ENCODE peak calls at places on chromosomes 6 and 20, in seven cellular contexts. Z, R, A, J, E, B and M are unnamed samples.
A peak's percentile ranks its signal among the peaks of the same experiment; 100 is the strongest.

GRCh38 chr6:158475344-158476302 is 84.3 kb upstream of the TMEM181 start:
- DNase-seq in Z (peak; percentile 55), R (no peak), A (peak; percentile 87), J (no peak), E (no peak), B (peak; percentile 42), M (peak; percentile 48)

GRCh38 chr6:54515013-54515412 is 206.8 kb downstream of the TINAG start:
- DNase-seq in Z (no peak), R (no peak), A (no peak), J (no peak), E (no peak), B (no peak), M (peak; percentile 68)

GRCh38 chr6:36754582-36755434 is 57.2 kb downstream of the RAB44 start:
- DNase-seq in Z (no peak), R (no peak), A (no peak), J (no peak), E (no peak), B (no peak), M (no peak)

GRCh38 chr6:10725716-10726115 is 2.8 kb downstream of the TMEM14C start:
- DNase-seq in Z (no peak), R (no peak), A (no peak), J (no peak), E (no peak), B (no peak), M (no peak)

GRCh38 chr6:136549359-136550044 is 720 bp downstream of the MAP7 start:
- DNase-seq in Z (peak; percentile 28), R (no peak), A (no peak), J (peak; percentile 87), E (no peak), B (no peak), M (peak; percentile 46)

GRCh38 chr6:133983099-133983939 is 30.3 kb downstream of the TBPL1 start:
- DNase-seq in Z (peak; percentile 80), R (no peak), A (peak; percentile 86), J (no peak), E (no peak), B (no peak), M (peak; percentile 22)

GRCh38 chr6:11277275-11278206 is 45.1 kb upstream of the NEDD9 start:
- DNase-seq in Z (peak; percentile 64), R (peak; percentile 68), A (peak; percentile 92), J (no peak), E (no peak), B (no peak), M (peak; percentile 76)

GRCh38 chr20:2984956-2985661 is 58.3 kb upstream of the GNRH2 start:
- DNase-seq in Z (peak; percentile 57), R (peak; percentile 58), A (peak; percentile 76), J (no peak), E (no peak), B (no peak), M (peak; percentile 82)

GRCh38 chr20:37687478-37687805 is 6.4 kb upstream of the CTNNBL1 start:
- DNase-seq in Z (no peak), R (no peak), A (no peak), J (no peak), E (no peak), B (no peak), M (no peak)

GRCh38 chr20:14845199-14846160 is 508.1 kb upstream of the FLRT3 start:
- DNase-seq in Z (no peak), R (no peak), A (no peak), J (no peak), E (no peak), B (no peak), M (peak; percentile 95)

GRCh38 chr6:137975058-137975940 is 108.2 kb downstream of the TNFAIP3 start:
- DNase-seq in Z (peak; percentile 36), R (no peak), A (peak; percentile 59), J (no peak), E (no peak), B (no peak), M (peak; percentile 40)

GRCh38 chr6:123030292-123030691 is 34.3 kb downstream of the CLVS2 start:
- DNase-seq in Z (no peak), R (no peak), A (peak; percentile 2), J (no peak), E (no peak), B (no peak), M (peak; percentile 41)

GRCh38 chr6:14273196-14273595 is 155.6 kb downstream of the CD83 start:
- DNase-seq in Z (no peak), R (no peak), A (no peak), J (no peak), E (no peak), B (no peak), M (no peak)

GRCh38 chr6:32252326-32253009 is 28.6 kb upstream of the NOTCH4 start:
- DNase-seq in Z (no peak), R (no peak), A (peak; percentile 3), J (no peak), E (no peak), B (no peak), M (no peak)

GRCh38 chr20:58708246-58708931 is 15.8 kb downstream of the NPEPL1 start:
- DNase-seq in Z (no peak), R (no peak), A (no peak), J (no peak), E (peak; percentile 32), B (peak; percentile 4), M (no peak)

GRCh38 chr20:17024513-17025105 is 202.2 kb upstream of the PCSK2 start:
- DNase-seq in Z (no peak), R (no peak), A (peak; percentile 12), J (no peak), E (no peak), B (no peak), M (no peak)

GRCh38 chr20:430091-430999 is 22.2 kb downstream of the RBCK1 start:
- DNase-seq in Z (peak; percentile 32), R (no peak), A (no peak), J (peak; percentile 46), E (no peak), B (no peak), M (no peak)

GRCh38 chr20:37526238-37526838 is 1.3 kb downstream of the BLCAP start:
- DNase-seq in Z (no peak), R (peak; percentile 54), A (peak; percentile 70), J (no peak), E (no peak), B (no peak), M (peak; percentile 97)

GRCh38 chr6:111663692-111664564 is 58.2 kb upstream of the TRAF3IP2 start:
- DNase-seq in Z (peak; percentile 50), R (no peak), A (peak; percentile 62), J (no peak), E (no peak), B (peak; percentile 63), M (no peak)

GRCh38 chr6:155042983-155043382 is 47.9 kb downstream of the TIAM2 start:
- DNase-seq in Z (no peak), R (no peak), A (no peak), J (no peak), E (no peak), B (no peak), M (no peak)

GRCh38 chr6:138975815-138976214 is 12.2 kb downstream of the REPS1 start:
- DNase-seq in Z (no peak), R (no peak), A (no peak), J (no peak), E (no peak), B (no peak), M (no peak)

GRCh38 chr20:63969851-63970713 is at the start of gene ZNF512B:
- DNase-seq in Z (peak; percentile 66), R (peak; percentile 78), A (peak; percentile 60), J (peak; percentile 92), E (no peak), B (no peak), M (peak; percentile 62)

GRCh38 chr6:166877906-166878305 is 78.4 kb downstream of the RNASET2 start:
- DNase-seq in Z (no peak), R (no peak), A (no peak), J (no peak), E (peak; percentile 9), B (no peak), M (no peak)

GRCh38 chr20:33568378-33569289 is 78.7 kb downstream of the CBFA2T2 start:
- DNase-seq in Z (peak; percentile 15), R (no peak), A (no peak), J (peak; percentile 33), E (no peak), B (peak; percentile 71), M (no peak)

GRCh38 chr20:47392721-47393073 is 36.2 kb upstream of the ZMYND8 start:
- DNase-seq in Z (no peak), R (peak; percentile 42), A (no peak), J (no peak), E (no peak), B (no peak), M (peak; percentile 92)

GRCh38 chr6:163175301-163175700 is 239.2 kb upstream of the QKI start:
- DNase-seq in Z (no peak), R (no peak), A (no peak), J (no peak), E (no peak), B (no peak), M (no peak)

GRCh38 chr6:140794544-140794943 is 1338.2 kb upstream of the GJE1 start:
- DNase-seq in Z (no peak), R (no peak), A (no peak), J (no peak), E (no peak), B (no peak), M (no peak)

GRCh38 chr6:129890164-129890563 is 29.0 kb upstream of the TMEM244 start:
- DNase-seq in Z (peak; percentile 33), R (peak; percentile 8), A (peak; percentile 44), J (no peak), E (no peak), B (no peak), M (peak; percentile 90)

GRCh38 chr6:144805049-144805448 is 519.9 kb downstream of the UTRN start:
- DNase-seq in Z (no peak), R (no peak), A (no peak), J (no peak), E (no peak), B (no peak), M (no peak)

GRCh38 chr6:96787846-96788580 is 49.3 kb downstream of the GPR63 start:
- DNase-seq in Z (no peak), R (no peak), A (no peak), J (no peak), E (no peak), B (no peak), M (no peak)

GRCh38 chr6:116229287-116229913 is 24.5 kb downstream of the TSPYL4 start:
- DNase-seq in Z (peak; percentile 92), R (peak; percentile 87), A (peak; percentile 97), J (no peak), E (peak; percentile 95), B (peak; percentile 100), M (peak; percentile 54)
- H3K4me3 ChIP-seq in Z (peak overlapping the region; percentile 34), R (no peak overlapping the region), A (peak overlapping the region; percentile 50), J (no peak overlapping the region), E (peak overlapping the region; percentile 26), B (peak overlapping the region; percentile 47), M (no peak overlapping the region)

GRCh38 chr20:50037575-50037974 is 54.8 kb downstream of the SNAI1 start:
- DNase-seq in Z (no peak), R (no peak), A (no peak), J (no peak), E (no peak), B (no peak), M (no peak)
- H3K4me3 ChIP-seq in Z (no peak overlapping the region), R (no peak overlapping the region), A (no peak overlapping the region), J (no peak overlapping the region), E (no peak overlapping the region), B (no peak overlapping the region), M (no peak overlapping the region)

GRCh38 chr6:27651371-27651732 is 178.4 kb upstream of the ZNF184 start:
- DNase-seq in Z (no peak), R (peak; percentile 38), A (no peak), J (no peak), E (no peak), B (no peak), M (peak; percentile 65)
- H3K4me3 ChIP-seq in Z (no peak overlapping the region), R (no peak overlapping the region), A (no peak overlapping the region), J (no peak overlapping the region), E (no peak overlapping the region), B (no peak overlapping the region), M (peak overlapping the region; percentile 25)

GRCh38 chr6:149414822-149415221 is 14.8 kb downstream of the SUMO4 start:
- DNase-seq in Z (no peak), R (no peak), A (no peak), J (no peak), E (no peak), B (no peak), M (no peak)
- H3K4me3 ChIP-seq in Z (no peak overlapping the region), R (no peak overlapping the region), A (no peak overlapping the region), J (no peak overlapping the region), E (no peak overlapping the region), B (no peak overlapping the region), M (no peak overlapping the region)